ENCODE peak calls at places on chromosomes 1 and 21, in eight cellular contexts. V, C, B, N, J, T, H and P are unnamed samples.

GRCh38 chr1:53541761-53542550 is 82.8 kb downstream of the DMRTB1 start:
- DNase-seq in H (peak; percentile 76), V (peak; percentile 54), T (peak; percentile 64), B (no peak), C (peak; percentile 95), J (peak; percentile 69), N (no peak), P (peak; percentile 60)

GRCh38 chr1:153506831-153507413 is 28.9 kb downstream of the S100A6 start:
- DNase-seq in V (no peak), B (no peak), J (no peak), T (peak; percentile 97), N (no peak), H (peak; percentile 55), C (peak; percentile 88), P (no peak)

GRCh38 chr21:16330340-16331319 is 600.8 kb downstream of the USP25 start:
- DNase-seq in V (peak; percentile 89), B (no peak), J (peak; percentile 24), N (no peak), C (peak; percentile 72), T (peak; percentile 88), H (peak; percentile 1), P (peak; percentile 7)

GRCh38 chr1:42737257-42737656 is 2.8 kb downstream of the CLDN19 start:
- DNase-seq in B (no peak), J (no peak), V (no peak), H (no peak), N (peak; percentile 25), C (no peak), T (no peak), P (no peak)

GRCh38 chr1:112298558-112298957 is 97.5 kb upstream of the CTTNBP2NL start:
- DNase-seq in C (peak; percentile 63), T (peak; percentile 70), H (peak; percentile 20), N (no peak), J (peak; percentile 4), V (peak; percentile 43), B (peak; percentile 17), P (peak; percentile 71)

GRCh38 chr1:63969461-63969893 is 195.7 kb downstream of the ROR1 start:
- DNase-seq in J (no peak), H (peak; percentile 24), N (no peak), V (no peak), C (no peak), B (peak; percentile 45), T (no peak), P (no peak)

GRCh38 chr1:91876040-91876470 is 9.9 kb downstream of the TGFBR3 start:
- DNase-seq in C (no peak), T (no peak), B (no peak), H (no peak), V (no peak), J (no peak), N (peak; percentile 75), P (no peak)

GRCh38 chr1:202086579-202087350 is 36.0 kb upstream of the GPR37L1 start:
- DNase-seq in J (no peak), H (no peak), V (no peak), T (no peak), N (no peak), B (no peak), C (no peak), P (no peak)

GRCh38 chr1:42822833-42823392 is 5.7 kb upstream of the SVBP start:
- DNase-seq in T (peak; percentile 70), C (peak; percentile 75), H (no peak), J (no peak), N (no peak), V (no peak), B (no peak), P (no peak)

GRCh38 chr1:79133703-79134258 is 127.3 kb upstream of the ADGRL4 start:
- DNase-seq in B (no peak), N (no peak), J (no peak), C (no peak), T (no peak), H (no peak), V (no peak), P (no peak)

GRCh38 chr1:19926296-19927129 is 3.1 kb upstream of the PLA2G2E start:
- DNase-seq in T (no peak), C (no peak), V (no peak), B (no peak), N (no peak), H (no peak), J (no peak), P (no peak)

GRCh38 chr1:8070381-8070811 is 44.3 kb upstream of the ERRFI1 start:
- DNase-seq in H (no peak), T (no peak), N (no peak), B (no peak), C (no peak), V (no peak), J (no peak), P (no peak)

GRCh38 chr1:94020764-94021579 is 100.0 kb downstream of the ABCA4 start:
- DNase-seq in J (peak; percentile 99), V (peak; percentile 11), H (no peak), T (peak; percentile 98), C (peak; percentile 99), B (no peak), N (no peak), P (no peak)

GRCh38 chr1:228050571-228051181 is 31.8 kb upstream of the ARF1 start:
- DNase-seq in H (no peak), J (no peak), T (no peak), N (no peak), B (no peak), C (no peak), V (no peak), P (no peak)

GRCh38 chr1:170530972-170531757 is 801 bp upstream of the GORAB start:
- DNase-seq in V (no peak), B (no peak), H (no peak), C (no peak), J (no peak), T (peak; percentile 14), N (no peak), P (no peak)

GRCh38 chr1:30274937-30275621 is 448.3 kb downstream of the MATN1 start:
- DNase-seq in J (no peak), H (no peak), B (no peak), N (no peak), V (no peak), C (no peak), T (no peak), P (no peak)

GRCh38 chr1:53286950-53287349 is 40.9 kb downstream of the LRP8 start:
- DNase-seq in B (no peak), C (no peak), V (no peak), H (no peak), J (no peak), N (no peak), T (no peak), P (no peak)

GRCh38 chr1:23911924-23912323 is 1.2 kb downstream of the CNR2 start:
- DNase-seq in N (no peak), T (no peak), V (no peak), C (no peak), J (no peak), H (no peak), B (no peak), P (no peak)

GRCh38 chr1:23913212-23913880 is at the start of gene CNR2:
- DNase-seq in J (no peak), H (no peak), N (no peak), V (no peak), T (no peak), B (no peak), C (no peak), P (no peak)

GRCh38 chr1:23915470-23915869 is 2.3 kb upstream of the CNR2 start:
- DNase-seq in V (no peak), J (no peak), T (no peak), N (no peak), B (no peak), H (no peak), C (no peak), P (no peak)

GRCh38 chr1:23914921-23915320 is 1.8 kb upstream of the CNR2 start:
- DNase-seq in J (no peak), T (no peak), N (no peak), C (no peak), V (no peak), H (no peak), B (no peak), P (no peak)

GRCh38 chr1:23916209-23917131 is 3.3 kb upstream of the CNR2 start:
- DNase-seq in T (peak; percentile 77), N (peak; percentile 53), B (no peak), C (peak; percentile 43), V (peak; percentile 79), H (peak; percentile 57), J (no peak), P (peak; percentile 76)
- TF ChIP-seq CTCF in T (peak; percentile 67), N (peak; percentile 86), B (peak; percentile 64), C (peak; percentile 54), V (peak; percentile 78), H (peak; percentile 61), J (peak; percentile 66), P (no peak)

DNA sequence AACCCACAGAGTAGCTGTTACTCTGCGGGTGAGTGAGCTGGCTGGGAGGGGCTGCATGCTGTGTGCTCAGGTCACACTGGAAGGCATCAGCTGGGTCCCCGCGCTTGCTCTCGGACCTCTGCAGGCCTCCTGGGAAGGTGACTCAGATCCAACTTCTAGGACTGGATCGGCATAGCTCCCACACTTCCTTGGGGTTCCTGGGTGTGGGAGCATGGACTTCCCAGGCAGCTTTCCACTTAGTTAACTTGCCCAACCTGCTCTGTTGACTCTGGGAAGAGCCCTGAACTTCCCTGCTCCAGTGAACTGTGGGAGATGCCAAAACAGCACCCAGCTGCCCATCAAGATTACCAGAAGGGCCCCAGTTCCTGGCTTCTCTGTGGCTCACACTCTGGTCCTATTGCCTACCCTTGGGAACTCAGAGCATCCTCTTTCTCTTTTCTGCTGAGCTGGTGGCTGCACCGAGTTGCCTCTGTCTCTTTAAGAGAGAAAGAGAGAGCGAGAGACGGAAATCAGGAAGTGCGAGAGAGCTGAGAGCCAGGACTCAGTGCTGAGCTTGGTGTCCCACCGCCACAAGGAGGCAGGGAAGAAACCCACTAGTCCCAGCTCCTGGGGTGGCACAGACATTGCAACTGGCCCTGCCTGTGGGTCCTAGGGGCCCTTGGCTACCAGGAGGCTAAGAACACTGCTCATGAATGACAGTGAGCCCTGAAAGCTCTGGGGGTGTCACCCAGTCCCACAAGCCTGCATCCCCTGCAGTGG is at the start of gene IKBKE:
- DNase-seq in J (no peak), H (peak; percentile 96), B (no peak), C (peak; percentile 62), V (peak; percentile 67), T (peak; percentile 76), N (no peak), P (peak; percentile 38)
- TF ChIP-seq CTCF in J (peak; percentile 54), H (no peak), B (peak; percentile 15), C (peak; percentile 50), V (peak; percentile 44), T (peak; percentile 42), N (peak; percentile 7), P (no peak)

DNA sequence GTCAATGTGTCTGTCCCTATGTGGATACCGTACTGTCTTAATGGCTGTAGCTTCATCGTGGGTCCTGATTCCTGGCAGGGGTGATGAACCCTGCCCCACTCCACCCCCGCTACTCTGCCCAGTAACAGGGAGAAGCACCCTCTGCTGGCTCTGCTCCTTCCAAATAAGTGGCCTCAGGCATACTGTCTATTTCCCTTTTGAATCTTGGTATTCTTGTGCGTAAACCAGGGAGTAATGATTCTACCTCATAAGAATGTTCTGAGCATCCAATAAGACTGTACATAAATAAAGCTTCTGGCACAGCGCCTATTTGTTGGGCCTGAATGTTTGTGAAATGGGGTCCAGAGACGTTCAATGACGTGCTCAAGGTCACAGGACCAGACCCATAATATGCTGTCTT is 35.2 kb upstream of the CTPS1 start:
- DNase-seq in C (peak; percentile 24), H (peak; percentile 53), J (peak; percentile 29), B (peak; percentile 45), V (no peak), T (peak; percentile 96), N (no peak), P (no peak)
- TF ChIP-seq CTCF in C (no peak), H (peak; percentile 16), J (no peak), B (peak; percentile 35), V (peak; percentile 26), T (peak; percentile 33), N (no peak), P (no peak)

GRCh38 chr21:38958940-38959685 is 153.4 kb downstream of the ETS2 start:
- DNase-seq in V (no peak), J (no peak), C (peak; percentile 77), H (no peak), N (no peak), T (peak; percentile 84), B (no peak), P (no peak)
- TF ChIP-seq CTCF in V (no peak), J (no peak), C (no peak), H (no peak), N (no peak), T (no peak), B (no peak), P (no peak)